ENCODE peak calls at places on chromosomes 12 and 14, in five cellular contexts. W is K562, K is HCT116, P is GM12878, E is SK-N-SH. A is an unnamed sample.

GRCh38 chr14:75981426-75981825 is 369 bp downstream of the TGFB3 start:
- DNase-seq in K (no peak), E (no peak), W (peak), P (peak), A (peak)

GRCh38 chr14:35632276-35633071 is 98.5 kb downstream of the INSM2 start:
- DNase-seq in P (no peak), W (no peak), E (no peak), K (no peak), A (no peak)

GRCh38 chr12:46933947-46934346 is 108.2 kb upstream of the SLC38A4 start:
- DNase-seq in E (no peak), W (peak), P (no peak), K (no peak), A (peak)

GRCh38 chr12:62259311-62259992 is 752 bp upstream of the USP15 start:
- DNase-seq in K (no peak), E (peak), P (no peak), W (no peak), A (peak)

GRCh38 chr12:39372929-39373328 is 70.0 kb downstream of the KIF21A start:
- DNase-seq in W (no peak), K (no peak), E (no peak), P (peak), A (no peak)

GRCh38 chr14:74620497-74620921 is 8.5 kb upstream of the LTBP2 start:
- DNase-seq in P (no peak), W (peak), E (no peak), K (peak), A (peak)

GRCh38 chr12:132323171-132324010 is 6.0 kb downstream of the GALNT9 start:
- DNase-seq in E (no peak), W (no peak), K (no peak), P (no peak), A (no peak)

GRCh38 chr12:26135571-26135970 is 10.7 kb upstream of the BHLHE41 start:
- DNase-seq in P (no peak), E (no peak), W (no peak), K (no peak), A (no peak)

GRCh38 chr14:92473261-92473946 is 40.2 kb upstream of the RIN3 start:
- DNase-seq in K (no peak), E (no peak), P (no peak), W (no peak), A (no peak)

GRCh38 chr14:87698496-87698895 is 294.5 kb downstream of the GALC start:
- DNase-seq in E (no peak), W (no peak), K (no peak), P (no peak), A (no peak)

GRCh38 chr14:45699451-45699850 is 446.4 kb upstream of the MIS18BP1 start:
- DNase-seq in K (no peak), E (no peak), P (no peak), W (no peak), A (no peak)

GRCh38 chr12:98828802-98829600 is 183.9 kb downstream of the APAF1 start:
- DNase-seq in K (no peak), W (no peak), P (no peak), E (no peak), A (peak)

GRCh38 chr14:21070083-21070609 is at the start of gene ARHGEF40:
- DNase-seq in K (no peak), P (no peak), W (peak), E (peak), A (peak)
- TF ChIP-seq JUND in K (no peak), P (no peak), W (no peak), E (no peak), A (no peak)

DNA sequence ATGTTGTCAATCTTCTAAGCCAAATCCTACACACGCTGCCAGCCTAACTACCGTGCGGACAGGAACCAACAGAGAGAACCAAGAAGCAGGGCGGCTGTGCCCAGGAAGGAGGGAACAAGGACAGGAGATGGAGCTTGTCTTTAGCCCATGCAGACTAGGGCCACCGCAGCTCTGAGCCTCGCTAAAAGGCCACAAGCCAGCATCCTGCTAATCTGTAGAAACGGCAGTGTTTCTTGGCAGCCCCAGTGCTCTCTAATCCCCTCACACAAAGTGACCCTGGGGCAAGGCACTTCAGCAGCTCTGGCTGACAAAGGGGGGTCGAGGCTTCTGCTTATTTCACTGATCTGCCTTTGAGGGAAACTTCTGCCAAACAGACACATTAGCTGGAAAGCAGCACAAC is 12.7 kb downstream of the COL2A1 start:
- DNase-seq in E (peak), P (no peak), W (no peak), K (no peak), A (no peak)
- TF ChIP-seq JUND in E (no peak), P (no peak), W (no peak), K (no peak), A (no peak)

DNA sequence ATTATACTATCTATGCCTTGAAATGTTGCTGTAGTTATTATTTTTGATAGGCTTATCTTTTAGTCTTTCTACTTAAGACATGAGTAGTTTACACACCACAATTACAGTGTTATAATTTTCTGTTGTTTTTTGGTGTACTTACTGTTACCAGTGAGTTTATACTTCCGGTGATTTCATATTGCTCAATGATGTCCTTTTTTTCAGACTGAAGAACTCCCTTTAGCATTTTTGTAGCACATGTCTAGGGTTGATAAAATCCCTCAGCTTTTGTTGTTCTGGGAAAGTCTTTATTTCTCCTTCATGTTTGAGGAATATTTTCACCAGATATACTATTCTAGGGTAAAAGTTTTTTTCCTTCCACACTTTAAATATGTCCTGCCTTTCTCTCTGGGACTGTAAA is 41.4 kb upstream of the FERMT2 start:
- DNase-seq in K (no peak), E (no peak), W (no peak), P (no peak), A (no peak)
- TF ChIP-seq JUND in K (no peak), E (no peak), W (no peak), P (no peak), A (no peak)

DNA sequence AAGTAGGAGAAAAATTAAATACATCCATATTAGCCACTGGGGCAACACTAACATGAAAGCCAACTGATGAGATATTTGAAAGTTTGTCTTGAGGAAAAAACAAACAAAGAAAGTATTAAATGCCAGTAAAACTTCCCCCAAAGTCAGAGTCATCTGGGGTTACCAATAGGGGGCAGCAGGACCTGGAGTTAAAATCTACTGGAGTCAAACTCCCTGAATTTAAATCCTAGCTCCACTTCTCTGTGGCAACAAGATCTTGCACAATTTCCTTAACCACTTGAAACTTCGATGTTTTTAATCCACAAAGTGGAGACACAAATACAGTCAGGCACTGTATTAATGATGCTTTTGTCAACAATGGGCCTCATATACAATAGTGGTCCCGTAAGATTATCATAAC is 14.4 kb downstream of the PLEKHG7 start:
- DNase-seq in P (no peak), K (peak), E (peak), W (peak), A (peak)
- TF ChIP-seq JUND in P (no peak), K (no peak), E (no peak), W (no peak), A (no peak)

GRCh38 chr12:41932470-41932991 is 212.1 kb downstream of the GXYLT1 start:
- DNase-seq in W (peak), P (no peak), K (no peak), E (peak), A (no peak)
- TF ChIP-seq JUND in W (no peak), P (no peak), K (no peak), E (no peak), A (no peak)

GRCh38 chr12:50344775-50345174 is 51.6 kb downstream of the FAM186A start:
- DNase-seq in W (no peak), K (no peak), P (no peak), E (no peak), A (no peak)

GRCh38 chr12:50344245-50344644 is 52.2 kb downstream of the FAM186A start:
- DNase-seq in K (no peak), P (no peak), E (no peak), W (no peak), A (no peak)

GRCh38 chr12:50333441-50333840 is 50.1 kb upstream of the LIMA1 start:
- DNase-seq in E (no peak), K (no peak), P (no peak), W (no peak), A (no peak)

DNA sequence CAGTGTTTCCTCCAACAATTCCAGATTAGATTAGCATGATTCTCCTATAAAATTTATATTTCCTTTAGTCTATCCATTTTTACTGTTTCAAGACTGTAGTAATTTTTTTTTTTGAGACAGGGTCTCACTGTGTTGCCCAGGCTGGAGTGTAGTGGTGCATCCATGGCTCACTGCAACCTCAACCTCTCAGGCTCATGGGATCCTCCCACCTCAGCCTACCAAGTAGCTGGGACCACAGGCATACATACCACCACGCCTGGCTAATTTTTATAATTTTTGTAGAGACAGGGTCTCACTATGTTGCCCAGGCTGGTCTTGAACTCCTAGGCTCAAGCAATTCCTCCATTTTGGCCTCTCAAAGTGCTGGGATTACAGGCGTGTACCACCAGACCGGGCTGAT is 55.6 kb upstream of the LIMA1 start:
- DNase-seq in K (no peak), W (no peak), P (no peak), E (no peak), A (no peak)
- TF ChIP-seq JUND in K (no peak), W (no peak), P (no peak), E (no peak), A (no peak)

GRCh38 chr14:33062881-33063280 is 124.2 kb downstream of the NPAS3 start:
- DNase-seq in W (no peak), E (peak), K (no peak), P (no peak), A (no peak)
- TF ChIP-seq JUND in W (no peak), E (peak), K (no peak), P (no peak), A (no peak)

GRCh38 chr12:50505945-50506344 is 1.2 kb downstream of the DIP2B start:
- DNase-seq in K (no peak), P (no peak), W (peak), E (no peak), A (no peak)
- TF ChIP-seq JUND in K (no peak), P (no peak), W (no peak), E (no peak), A (no peak)

DNA sequence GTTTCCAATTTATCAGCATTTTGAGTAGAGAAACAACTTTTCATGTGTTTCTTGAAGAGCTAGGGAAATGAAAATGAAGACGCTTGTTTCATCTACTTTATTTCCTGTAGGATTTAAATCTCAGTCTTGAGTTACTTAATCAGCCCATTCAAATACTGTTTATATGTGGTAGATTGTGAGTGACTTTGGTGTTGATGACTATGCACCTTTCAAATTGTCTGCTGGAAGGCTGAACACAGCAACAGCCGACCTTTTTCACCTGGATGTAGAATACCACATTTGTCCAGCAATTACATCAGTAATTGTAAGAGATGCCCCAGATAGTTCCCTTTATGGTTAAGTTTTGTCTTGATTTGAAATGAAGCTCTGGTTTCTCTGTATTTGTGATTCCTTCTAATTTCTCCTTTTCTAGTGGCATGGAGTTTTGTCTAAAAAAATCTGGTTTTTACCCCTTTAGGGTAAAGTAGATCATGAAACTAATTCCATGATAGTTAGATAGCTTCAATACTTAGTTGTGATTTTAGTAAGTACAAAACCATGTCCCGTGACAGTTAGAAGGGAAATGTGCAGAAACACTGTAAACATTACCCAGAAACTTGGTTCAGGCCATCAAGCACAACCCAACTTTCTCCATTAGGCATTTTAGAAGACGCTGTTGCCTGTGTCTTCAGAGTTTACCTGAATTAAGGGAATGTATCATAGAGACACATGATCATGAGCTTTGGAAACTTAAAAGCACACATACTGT is 165.0 kb downstream of the SRGAP1 start:
- DNase-seq in P (peak), E (no peak), W (no peak), K (no peak), A (no peak)
- TF ChIP-seq JUND in P (no peak), E (no peak), W (no peak), K (no peak), A (no peak)